ENCODE peak calls at places on chromosomes 11 and 22, in eight cellular contexts. One of them, this sample, is unnamed.

GRCh38 chr11:79441159-79441875 is 487 bp upstream of the TENM4 start:
- DNase-seq in HepG2: no peak
- DNase-seq in neural crest cell: no peak
- DNase-seq in GM10248: no peak
- DNase-seq in spleen: no peak
- DNase-seq in fibroblast of lung: peak
- DNase-seq in coronary artery: no peak
- DNase-seq in heart right ventricle: peak
- DNase-seq in this sample: no peak

GRCh38 chr11:72814831-72815618 is 814 bp downstream of the ATG16L2 start:
- DNase-seq in HepG2: peak
- DNase-seq in neural crest cell: no peak
- DNase-seq in GM10248: peak
- DNase-seq in spleen: peak
- DNase-seq in fibroblast of lung: peak
- DNase-seq in coronary artery: peak
- DNase-seq in heart right ventricle: peak
- DNase-seq in this sample: peak

GRCh38 chr22:41943661-41944209 is 3.2 kb downstream of the CENPM start:
- DNase-seq in HepG2: no peak
- DNase-seq in neural crest cell: no peak
- DNase-seq in GM10248: no peak
- DNase-seq in spleen: no peak
- DNase-seq in fibroblast of lung: peak
- DNase-seq in coronary artery: no peak
- DNase-seq in heart right ventricle: no peak
- DNase-seq in this sample: no peak

GRCh38 chr22:19871023-19871844 is 16.6 kb upstream of the GNB1L start:
- DNase-seq in HepG2: no peak
- DNase-seq in neural crest cell: no peak
- DNase-seq in GM10248: no peak
- DNase-seq in spleen: peak
- DNase-seq in fibroblast of lung: no peak
- DNase-seq in coronary artery: peak
- DNase-seq in heart right ventricle: no peak
- DNase-seq in this sample: no peak

GRCh38 chr11:71266114-71266833 is 13.9 kb upstream of the SHANK2 start:
- DNase-seq in HepG2: no peak
- DNase-seq in neural crest cell: no peak
- DNase-seq in GM10248: no peak
- DNase-seq in spleen: no peak
- DNase-seq in fibroblast of lung: no peak
- DNase-seq in coronary artery: no peak
- DNase-seq in heart right ventricle: no peak
- DNase-seq in this sample: peak

GRCh38 chr11:74707602-74708510 is 23.4 kb downstream of the CHRDL2 start:
- DNase-seq in HepG2: no peak
- DNase-seq in neural crest cell: no peak
- DNase-seq in GM10248: no peak
- DNase-seq in spleen: no peak
- DNase-seq in fibroblast of lung: no peak
- DNase-seq in coronary artery: no peak
- DNase-seq in heart right ventricle: no peak
- DNase-seq in this sample: no peak

GRCh38 chr22:41052661-41053490 is 39.5 kb upstream of the EP300 start:
- DNase-seq in HepG2: peak
- DNase-seq in neural crest cell: no peak
- DNase-seq in GM10248: no peak
- DNase-seq in spleen: no peak
- DNase-seq in fibroblast of lung: peak
- DNase-seq in coronary artery: no peak
- DNase-seq in heart right ventricle: no peak
- DNase-seq in this sample: peak

GRCh38 chr22:49011379-49011768 is 816.3 kb downstream of the BRD1 start:
- DNase-seq in HepG2: no peak
- DNase-seq in neural crest cell: no peak
- DNase-seq in GM10248: no peak
- DNase-seq in spleen: peak
- DNase-seq in fibroblast of lung: no peak
- DNase-seq in coronary artery: peak
- DNase-seq in heart right ventricle: no peak
- DNase-seq in this sample: no peak

GRCh38 chr11:117231637-117232021 is 244 bp downstream of the PCSK7 start:
- DNase-seq in HepG2: no peak
- DNase-seq in neural crest cell: no peak
- DNase-seq in GM10248: peak
- DNase-seq in spleen: no peak
- DNase-seq in fibroblast of lung: no peak
- DNase-seq in coronary artery: no peak
- DNase-seq in heart right ventricle: no peak
- DNase-seq in this sample: no peak

GRCh38 chr11:4134844-4135243 is 40.2 kb downstream of the RRM1 start:
- DNase-seq in HepG2: peak
- DNase-seq in neural crest cell: no peak
- DNase-seq in GM10248: no peak
- DNase-seq in spleen: no peak
- DNase-seq in fibroblast of lung: peak
- DNase-seq in coronary artery: no peak
- DNase-seq in heart right ventricle: no peak
- DNase-seq in this sample: no peak

GRCh38 chr11:84687433-84687832 is 939.7 kb downstream of the DLG2 start:
- DNase-seq in HepG2: no peak
- DNase-seq in neural crest cell: no peak
- DNase-seq in GM10248: no peak
- DNase-seq in spleen: no peak
- DNase-seq in fibroblast of lung: no peak
- DNase-seq in coronary artery: no peak
- DNase-seq in heart right ventricle: no peak
- DNase-seq in this sample: no peak

GRCh38 chr11:86719781-86720463 is 47.5 kb upstream of the ME3 start:
- DNase-seq in HepG2: no peak
- DNase-seq in neural crest cell: no peak
- DNase-seq in GM10248: no peak
- DNase-seq in spleen: no peak
- DNase-seq in fibroblast of lung: peak
- DNase-seq in coronary artery: no peak
- DNase-seq in heart right ventricle: no peak
- DNase-seq in this sample: no peak

GRCh38 chr22:38793721-38794466 is at the start of gene DNAL4:
- DNase-seq in HepG2: peak
- DNase-seq in neural crest cell: peak
- DNase-seq in GM10248: peak
- DNase-seq in spleen: peak
- DNase-seq in fibroblast of lung: peak
- DNase-seq in coronary artery: peak
- DNase-seq in heart right ventricle: peak
- DNase-seq in this sample: peak

GRCh38 chr11:6455070-6455469 is 14.3 kb upstream of the HPX start:
- DNase-seq in HepG2: no peak
- DNase-seq in neural crest cell: no peak
- DNase-seq in GM10248: no peak
- DNase-seq in spleen: no peak
- DNase-seq in fibroblast of lung: no peak
- DNase-seq in coronary artery: no peak
- DNase-seq in heart right ventricle: no peak
- DNase-seq in this sample: no peak

GRCh38 chr11:17748761-17749721 is 14.5 kb downstream of the KCNC1 start:
- DNase-seq in HepG2: no peak
- DNase-seq in neural crest cell: no peak
- DNase-seq in GM10248: no peak
- DNase-seq in spleen: peak
- DNase-seq in fibroblast of lung: no peak
- DNase-seq in coronary artery: no peak
- DNase-seq in heart right ventricle: no peak
- DNase-seq in this sample: no peak

GRCh38 chr11:86577663-86578636 is 94.5 kb downstream of the ME3 start:
- DNase-seq in HepG2: peak
- DNase-seq in neural crest cell: no peak
- DNase-seq in GM10248: no peak
- DNase-seq in spleen: peak
- DNase-seq in fibroblast of lung: peak
- DNase-seq in coronary artery: no peak
- DNase-seq in heart right ventricle: peak
- DNase-seq in this sample: peak

GRCh38 chr11:96306933-96307747 is 35.9 kb downstream of the MAML2 start:
- DNase-seq in HepG2: peak
- DNase-seq in neural crest cell: peak
- DNase-seq in GM10248: no peak
- DNase-seq in spleen: no peak
- DNase-seq in fibroblast of lung: peak
- DNase-seq in coronary artery: peak
- DNase-seq in heart right ventricle: peak
- DNase-seq in this sample: peak

GRCh38 chr11:97502201-97502600 is 1112.4 kb downstream of the JRKL start:
- DNase-seq in HepG2: no peak
- DNase-seq in neural crest cell: no peak
- DNase-seq in GM10248: no peak
- DNase-seq in spleen: no peak
- DNase-seq in fibroblast of lung: peak
- DNase-seq in coronary artery: no peak
- DNase-seq in heart right ventricle: no peak
- DNase-seq in this sample: no peak

GRCh38 chr11:111913997-111914396 is 1.5 kb downstream of the HSPB2 start:
- DNase-seq in HepG2: peak
- DNase-seq in neural crest cell: no peak
- DNase-seq in GM10248: no peak
- DNase-seq in spleen: no peak
- DNase-seq in fibroblast of lung: peak
- DNase-seq in coronary artery: no peak
- DNase-seq in heart right ventricle: peak
- DNase-seq in this sample: no peak

GRCh38 chr22:20002098-20002497 is 14.5 kb downstream of the ARVCF start:
- DNase-seq in HepG2: no peak
- DNase-seq in neural crest cell: no peak
- DNase-seq in GM10248: no peak
- DNase-seq in spleen: peak
- DNase-seq in fibroblast of lung: no peak
- DNase-seq in coronary artery: no peak
- DNase-seq in heart right ventricle: no peak
- DNase-seq in this sample: no peak

GRCh38 chr11:95853862-95854261 is 63.6 kb downstream of the CEP57 start:
- DNase-seq in HepG2: no peak
- DNase-seq in neural crest cell: no peak
- DNase-seq in GM10248: no peak
- DNase-seq in spleen: no peak
- DNase-seq in fibroblast of lung: no peak
- DNase-seq in coronary artery: no peak
- DNase-seq in heart right ventricle: no peak
- DNase-seq in this sample: no peak

GRCh38 chr11:64653388-64653973 is 62.5 kb downstream of the SLC22A12 start:
- DNase-seq in HepG2: no peak
- DNase-seq in neural crest cell: no peak
- DNase-seq in GM10248: no peak
- DNase-seq in spleen: no peak
- DNase-seq in fibroblast of lung: no peak
- DNase-seq in coronary artery: no peak
- DNase-seq in heart right ventricle: no peak
- DNase-seq in this sample: no peak
- TF ChIP-seq CTCF in HepG2: no peak
- TF ChIP-seq CTCF in neural crest cell: peak
- TF ChIP-seq CTCF in GM10248: no peak
- TF ChIP-seq CTCF in spleen: no peak
- TF ChIP-seq CTCF in fibroblast of lung: no peak
- TF ChIP-seq CTCF in coronary artery: no peak
- TF ChIP-seq CTCF in heart right ventricle: no peak
- TF ChIP-seq CTCF in this sample: no peak

DNA sequence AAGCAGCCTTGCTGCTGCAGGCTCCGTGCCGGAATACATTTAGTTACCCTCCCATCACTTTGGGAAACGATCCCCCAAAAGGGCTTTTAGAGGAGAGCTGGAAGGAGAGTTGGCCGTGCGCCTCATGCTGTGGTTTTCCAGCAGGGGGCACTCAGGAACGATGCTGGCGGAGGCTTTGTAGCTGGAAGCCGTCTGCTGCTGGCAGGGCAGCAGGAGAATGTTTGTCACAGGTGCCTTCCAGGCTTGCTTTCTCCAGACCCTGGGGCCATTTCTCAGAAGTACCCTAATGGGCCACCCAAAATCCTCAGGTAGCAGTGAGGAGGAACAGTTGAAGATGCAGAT is 30.0 kb upstream of the CABP7 start:
- DNase-seq in HepG2: peak
- DNase-seq in neural crest cell: peak
- DNase-seq in GM10248: no peak
- DNase-seq in spleen: peak
- DNase-seq in fibroblast of lung: peak
- DNase-seq in coronary artery: no peak
- DNase-seq in heart right ventricle: peak
- DNase-seq in this sample: peak
- TF ChIP-seq CTCF in HepG2: peak
- TF ChIP-seq CTCF in neural crest cell: peak
- TF ChIP-seq CTCF in GM10248: peak
- TF ChIP-seq CTCF in spleen: peak
- TF ChIP-seq CTCF in fibroblast of lung: peak
- TF ChIP-seq CTCF in coronary artery: no peak
- TF ChIP-seq CTCF in heart right ventricle: peak
- TF ChIP-seq CTCF in this sample: peak

DNA sequence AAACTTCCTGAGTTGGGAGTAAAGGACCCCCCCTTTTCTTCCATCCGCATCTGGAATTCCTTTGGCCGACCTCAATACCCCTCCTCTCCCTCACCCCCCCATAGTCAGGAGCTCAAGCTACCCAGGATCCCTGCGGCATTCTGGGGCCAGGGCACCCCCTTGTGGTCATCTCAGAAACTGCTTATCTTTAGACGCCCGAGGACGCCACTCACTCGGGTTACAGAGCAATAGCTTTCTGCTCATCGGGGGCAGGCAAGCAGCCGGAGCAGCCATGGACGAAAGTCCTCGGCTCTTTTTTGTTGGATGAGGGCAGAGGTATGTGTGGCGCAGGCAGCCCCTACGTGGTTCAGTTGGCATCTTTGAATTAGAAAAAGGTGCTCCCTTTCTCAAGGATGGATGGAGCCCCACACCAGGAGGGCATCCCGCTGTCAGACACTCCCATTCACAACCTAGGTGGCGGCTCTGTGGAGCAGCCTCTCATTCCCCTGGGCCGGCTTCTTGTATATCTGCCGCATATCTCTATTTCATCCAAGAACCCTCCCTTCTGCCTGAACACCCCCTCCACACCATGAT is 2.3 kb downstream of the C1QTNF5 start:
- DNase-seq in HepG2: peak
- DNase-seq in neural crest cell: peak
- DNase-seq in GM10248: peak
- DNase-seq in spleen: peak
- DNase-seq in fibroblast of lung: peak
- DNase-seq in coronary artery: peak
- DNase-seq in heart right ventricle: peak
- DNase-seq in this sample: peak
- TF ChIP-seq CTCF in HepG2: peak
- TF ChIP-seq CTCF in neural crest cell: peak
- TF ChIP-seq CTCF in GM10248: peak
- TF ChIP-seq CTCF in spleen: peak
- TF ChIP-seq CTCF in fibroblast of lung: peak
- TF ChIP-seq CTCF in coronary artery: peak
- TF ChIP-seq CTCF in heart right ventricle: peak
- TF ChIP-seq CTCF in this sample: peak

DNA sequence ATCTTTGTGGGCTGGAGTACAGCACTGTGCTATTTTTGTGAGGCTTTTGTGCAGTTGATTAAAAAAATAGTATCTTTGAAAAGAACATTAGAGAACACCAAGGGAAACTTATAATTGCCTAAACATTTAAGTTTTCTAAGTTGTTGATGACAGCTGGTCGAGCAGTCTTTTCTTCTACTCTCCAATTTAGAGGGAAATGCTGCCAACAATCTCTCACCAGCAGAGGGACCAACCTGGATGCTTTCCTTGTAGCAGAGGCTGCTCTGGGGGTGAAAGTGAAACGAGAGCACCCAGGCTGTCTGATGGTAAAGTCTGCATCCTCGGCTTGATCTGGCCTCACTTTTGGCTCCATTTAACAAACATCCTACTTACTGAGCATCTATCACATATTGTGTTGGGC is 1286.5 kb upstream of the TENM4 start:
- DNase-seq in HepG2: peak
- DNase-seq in neural crest cell: no peak
- DNase-seq in GM10248: peak
- DNase-seq in spleen: no peak
- DNase-seq in fibroblast of lung: peak
- DNase-seq in coronary artery: no peak
- DNase-seq in heart right ventricle: no peak
- DNase-seq in this sample: peak
- TF ChIP-seq CTCF in HepG2: no peak
- TF ChIP-seq CTCF in neural crest cell: peak
- TF ChIP-seq CTCF in GM10248: peak
- TF ChIP-seq CTCF in spleen: no peak
- TF ChIP-seq CTCF in fibroblast of lung: peak
- TF ChIP-seq CTCF in coronary artery: no peak
- TF ChIP-seq CTCF in heart right ventricle: no peak
- TF ChIP-seq CTCF in this sample: peak